ENCODE peak calls at places on chromosome X, in seven cellular contexts. B is hepatocyte, U is HCT116, Y is PC-3, X is neural progenitor cell, L is GM23248, Z is MM.1S. M is an unnamed sample. For H3K79me2, the result is how much of the 10 kb centered on the place peaks cover.

GRCh38 chrX:134186362-134187121 is 50.4 kb upstream of the CCDC160 start:
- DNase-seq in X (peak), B (no peak), Z (peak), L (no peak), Y (peak), U (no peak), M (no peak)

GRCh38 chrX:2533424-2533823 is 32.6 kb upstream of the DHRSX start:
- DNase-seq in U (no peak), B (no peak), L (no peak), X (no peak), Y (no peak), Z (no peak), M (no peak)

GRCh38 chrX:8629871-8630270 is 102.1 kb downstream of the ANOS1 start:
- DNase-seq in Z (no peak), L (no peak), B (no peak), Y (peak), X (no peak), U (no peak), M (no peak)

GRCh38 chrX:46876901-46877300 is 35.3 kb upstream of the JADE3 start:
- DNase-seq in Z (no peak), X (no peak), L (no peak), U (no peak), Y (no peak), B (no peak), M (no peak)

GRCh38 chrX:39011454-39012204 is 210.4 kb downstream of the MID1IP1 start:
- DNase-seq in L (peak), Z (no peak), B (no peak), U (no peak), Y (peak), X (no peak), M (no peak)

GRCh38 chrX:150155396-150156048 is 207.6 kb upstream of the MAMLD1 start:
- DNase-seq in U (no peak), X (no peak), B (peak), Y (peak), Z (no peak), L (peak), M (no peak)

GRCh38 chrX:104842646-104843045 is 276.6 kb downstream of the IL1RAPL2 start:
- DNase-seq in B (no peak), Y (no peak), Z (no peak), L (no peak), U (no peak), X (no peak), M (no peak)

GRCh38 chrX:150165776-150166610 is 197.1 kb upstream of the MAMLD1 start:
- DNase-seq in Y (no peak), Z (no peak), B (no peak), X (no peak), U (no peak), L (peak), M (no peak)

GRCh38 chrX:72317139-72317538 is 11.4 kb upstream of the CITED1 start:
- DNase-seq in X (no peak), B (no peak), L (no peak), Y (no peak), Z (no peak), U (no peak), M (no peak)

GRCh38 chrX:104565791-104566687 is at the start of gene IL1RAPL2:
- DNase-seq in Y (peak), B (peak), L (peak), U (no peak), X (peak), Z (peak), M (peak)

GRCh38 chrX:7147431-7147977 is at the start of gene STS:
- DNase-seq in L (no peak), Y (no peak), Z (peak), U (no peak), X (peak), B (peak), M (peak)

GRCh38 chrX:154714925-154715324 is 36.0 kb downstream of the GAB3 start:
- DNase-seq in L (peak), X (peak), B (peak), Y (peak), U (peak), Z (peak), M (peak)

GRCh38 chrX:26442340-26442739 is 226.4 kb downstream of the MAGEB5 start:
- DNase-seq in U (peak), X (peak), B (peak), L (peak), Y (peak), Z (peak), M (peak)

GRCh38 chrX:130523460-130524394 is 121.9 kb downstream of the RBMX2 start:
- DNase-seq in L (no peak), B (no peak), U (no peak), Y (peak), X (peak), Z (no peak), M (peak)

GRCh38 chrX:72358313-72358712 is 52.6 kb upstream of the CITED1 start:
- DNase-seq in Z (no peak), L (peak), U (no peak), Y (peak), X (no peak), B (no peak), M (no peak)

GRCh38 chrX:40651620-40652223 is 4.4 kb upstream of the CXorf38 start:
- DNase-seq in X (peak), B (peak), Y (peak), L (peak), U (peak), Z (peak), M (peak)

GRCh38 chrX:39491548-39492297 is 606.0 kb downstream of the BCOR start:
- DNase-seq in Y (no peak), L (no peak), U (no peak), Z (peak), B (peak), X (no peak), M (no peak)

GRCh38 chrX:28379142-28379541 is 208.1 kb upstream of the IL1RAPL1 start:
- DNase-seq in X (no peak), U (no peak), B (no peak), L (no peak), Y (no peak), Z (no peak), M (no peak)

GRCh38 chrX:48665991-48666390 is 17.6 kb upstream of the WAS start:
- DNase-seq in U (no peak), X (no peak), Y (peak), Z (no peak), B (no peak), L (peak), M (no peak)

GRCh38 chrX:38634665-38635064 is 73.3 kb downstream of the TSPAN7 start:
- DNase-seq in Z (no peak), Y (no peak), U (no peak), X (no peak), L (no peak), B (no peak), M (no peak)

GRCh38 chrX:21840199-21840557 is 761 bp downstream of the MBTPS2 start:
- DNase-seq in L (peak), U (no peak), Y (no peak), B (no peak), Z (peak), X (no peak), M (no peak)

GRCh38 chrX:107725761-107726555 is 49.6 kb downstream of the TSC22D3 start:
- DNase-seq in U (no peak), B (no peak), L (no peak), Y (peak), X (no peak), Z (no peak), M (no peak)

GRCh38 chrX:6729581-6729980 is 194.7 kb upstream of the VCX3A start:
- DNase-seq in U (no peak), B (peak), X (no peak), L (no peak), Z (no peak), Y (no peak), M (no peak)

GRCh38 chrX:9885150-9885549 is 82.0 kb upstream of the CLDN34 start:
- DNase-seq in X (peak), Y (peak), Z (peak), B (peak), L (peak), U (peak), M (peak)

GRCh38 chrX:19811807-19812604 is 75.4 kb downstream of the SH3KBP1 start:
- DNase-seq in U (no peak), B (no peak), L (peak), X (no peak), Z (no peak), Y (no peak), M (no peak)

GRCh38 chrX:133053854-133054565 is 42.9 kb downstream of the USP26 start:
- DNase-seq in Z (no peak), X (peak), Y (peak), B (no peak), L (no peak), U (no peak), M (peak)

GRCh38 chrX:53795583-53795982 is 109.1 kb upstream of the HUWE1 start:
- DNase-seq in X (peak), B (no peak), U (no peak), Z (no peak), Y (no peak), L (peak), M (peak)

GRCh38 chrX:109886122-109886761 is 116.7 kb upstream of the TMEM164 start:
- DNase-seq in L (peak), X (peak), U (peak), Y (peak), B (peak), Z (peak), M (peak)

GRCh38 chrX:34521563-34521962 is 135.5 kb downstream of the TMEM47 start:
- DNase-seq in U (no peak), B (no peak), X (peak), Y (peak), L (peak), Z (no peak), M (peak)

GRCh38 chrX:22159071-22159470 is 113.6 kb upstream of the CBLL2 start:
- DNase-seq in L (peak), X (no peak), B (no peak), U (no peak), Z (no peak), Y (peak), M (no peak)

GRCh38 chrX:23904096-23904495 is 3.6 kb downstream of the APOO start:
- DNase-seq in B (no peak), U (no peak), Y (peak), X (peak), L (no peak), Z (no peak), M (no peak)

GRCh38 chrX:120726294-120726693 is 96.4 kb upstream of the C1GALT1C1 start:
- DNase-seq in L (no peak), U (no peak), Y (no peak), X (no peak), Z (peak), B (no peak), M (no peak)

GRCh38 chrX:23616361-23616760 is 50.9 kb upstream of the PRDX4 start:
- DNase-seq in B (peak), X (peak), Y (peak), L (peak), Z (peak), U (no peak), M (peak)

GRCh38 chrX:109782994-109783711 is 50.1 kb upstream of the ACSL4 start:
- DNase-seq in B (no peak), Z (peak), U (no peak), L (peak), X (no peak), Y (no peak), M (no peak)

GRCh38 chrX:134419784-134420183 is 40.2 kb upstream of the HPRT1 start:
- DNase-seq in Y (no peak), X (no peak), L (no peak), B (no peak), Z (no peak), U (no peak), M (no peak)

GRCh38 chrX:10072786-10073568 is 83.8 kb upstream of the CLCN4 start:
- DNase-seq in X (no peak), Z (no peak), B (no peak), Y (no peak), U (no peak), L (no peak), M (no peak)

GRCh38 chrX:1529328-1529727 is 7.7 kb downstream of the P2RY8 start:
- DNase-seq in X (no peak), B (no peak), Y (no peak), U (no peak), Z (no peak), L (no peak), M (no peak)

GRCh38 chrX:55057691-55058249 is 17.1 kb upstream of the PAGE2B start:
- DNase-seq in B (peak), Y (peak), Z (peak), L (peak), U (peak), X (peak), M (peak)

GRCh38 chrX:101602077-101602476 is 15.7 kb downstream of the ARMCX6 start:
- DNase-seq in L (peak), B (no peak), U (no peak), X (no peak), Y (no peak), Z (no peak), M (no peak)
- TF ChIP-seq EZH2phosphoT487 in L (no peak), B (no peak), U (no peak), X (no peak), Y (no peak), Z (no peak), M (no peak)

DNA sequence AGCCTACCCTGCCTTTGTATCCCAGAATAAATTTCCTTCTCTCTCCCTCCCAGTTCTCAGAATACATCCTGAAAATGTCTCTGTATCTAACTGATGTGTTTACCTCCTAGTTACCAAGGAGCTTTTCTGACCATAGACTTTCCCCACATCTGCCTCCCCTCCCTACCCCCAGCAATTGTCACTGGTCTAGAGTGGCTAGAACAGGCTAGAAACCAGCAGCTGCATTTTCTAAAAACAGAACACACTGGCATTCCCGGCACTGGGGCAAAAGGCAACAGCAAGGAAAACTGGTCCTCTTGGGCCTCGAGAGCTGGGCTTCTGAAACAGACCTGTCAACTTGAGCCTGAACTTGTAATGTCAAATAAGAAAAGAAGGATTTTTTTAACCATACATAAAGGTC is 16.4 kb downstream of the TASL start:
- DNase-seq in L (no peak), Z (peak), U (no peak), Y (no peak), X (no peak), B (no peak), M (no peak)
- H3K79me2 ChIP-seq in L (under half), Z (half or more), U (under half), Y (under half), X (under half), B (under half), M (under half)

GRCh38 chrX:32774966-32775365 is 436.4 kb downstream of the DMD start:
- DNase-seq in L (no peak), B (no peak), Z (no peak), Y (no peak), X (no peak), U (no peak), M (no peak)

GRCh38 chrX:32778965-32779364 is 432.4 kb downstream of the DMD start:
- DNase-seq in X (no peak), Z (no peak), Y (no peak), L (no peak), B (no peak), U (no peak), M (no peak)

GRCh38 chrX:32780109-32780508 is 431.2 kb downstream of the DMD start:
- DNase-seq in L (no peak), B (no peak), X (no peak), U (no peak), Z (no peak), Y (no peak), M (no peak)
- TF ChIP-seq EZH2 in L (no peak), B (no peak), X (no peak), U (no peak), Z (no peak), Y (no peak), M (no peak)

DNA sequence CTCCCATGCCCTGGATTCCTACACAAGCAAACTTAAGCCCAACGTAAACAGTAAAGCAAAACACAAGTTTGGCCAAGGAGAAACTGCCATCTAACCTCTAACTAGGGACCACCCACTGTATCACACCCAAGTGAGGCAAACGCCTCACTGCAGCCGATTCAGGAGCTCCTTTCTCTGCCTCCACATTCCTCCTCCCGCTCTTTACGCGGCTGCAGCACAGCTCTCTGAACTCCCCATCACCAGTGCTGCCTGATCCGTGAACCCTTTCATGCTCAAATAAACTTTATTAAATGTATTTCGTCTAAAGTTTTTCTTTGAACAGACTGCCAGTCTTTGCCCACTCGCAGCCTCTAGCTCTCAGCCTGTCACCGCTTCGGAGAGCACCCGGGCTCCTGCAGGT is 6.6 kb downstream of the PNMA6E start:
- DNase-seq in Z (no peak), B (no peak), L (no peak), X (no peak), Y (no peak), U (no peak), M (no peak)
- TF ChIP-seq EZH2phosphoT487 in Z (no peak), B (no peak), L (no peak), X (no peak), Y (no peak), U (no peak), M (no peak)

M was measured in GM23338.